ENCODE peak calls at places on chromosome 9, in five cellular contexts. One of them, this sample, is unnamed.

GRCh38 chr9:86854898-86855523 is 92.3 kb downstream of the GAS1 start:
- DNase-seq in A549: no peak
- DNase-seq in endothelial cell of umbilical vein: no peak
- DNase-seq in right atrium auricular region: no peak
- DNase-seq in brain microvascular endothelial cell: peak
- DNase-seq in this sample: peak

GRCh38 chr9:131438190-131438589 is 44.3 kb downstream of the PRRC2B start:
- DNase-seq in A549: no peak
- DNase-seq in endothelial cell of umbilical vein: no peak
- DNase-seq in right atrium auricular region: no peak
- DNase-seq in brain microvascular endothelial cell: no peak
- DNase-seq in this sample: no peak

GRCh38 chr9:115849679-115850412 is 303.7 kb upstream of the PAPPA start:
- DNase-seq in A549: no peak
- DNase-seq in endothelial cell of umbilical vein: no peak
- DNase-seq in right atrium auricular region: no peak
- DNase-seq in brain microvascular endothelial cell: no peak
- DNase-seq in this sample: peak

GRCh38 chr9:71795097-71795807 is 26.9 kb upstream of the CEMIP2 start:
- DNase-seq in A549: no peak
- DNase-seq in endothelial cell of umbilical vein: no peak
- DNase-seq in right atrium auricular region: no peak
- DNase-seq in brain microvascular endothelial cell: no peak
- DNase-seq in this sample: no peak

GRCh38 chr9:70105142-70105541 is 61.5 kb downstream of the MAMDC2 start:
- DNase-seq in A549: no peak
- DNase-seq in endothelial cell of umbilical vein: no peak
- DNase-seq in right atrium auricular region: no peak
- DNase-seq in brain microvascular endothelial cell: no peak
- DNase-seq in this sample: no peak

GRCh38 chr9:25681270-25681669 is 3.0 kb upstream of the TUSC1 start:
- DNase-seq in A549: no peak
- DNase-seq in endothelial cell of umbilical vein: no peak
- DNase-seq in right atrium auricular region: no peak
- DNase-seq in brain microvascular endothelial cell: peak
- DNase-seq in this sample: peak

GRCh38 chr9:132743886-132744544 is 73.8 kb downstream of the GTF3C4 start:
- DNase-seq in A549: no peak
- DNase-seq in endothelial cell of umbilical vein: no peak
- DNase-seq in right atrium auricular region: no peak
- DNase-seq in brain microvascular endothelial cell: no peak
- DNase-seq in this sample: no peak

GRCh38 chr9:73916016-73916673 is 581.0 kb upstream of the RORB start:
- DNase-seq in A549: no peak
- DNase-seq in endothelial cell of umbilical vein: no peak
- DNase-seq in right atrium auricular region: no peak
- DNase-seq in brain microvascular endothelial cell: no peak
- DNase-seq in this sample: no peak

GRCh38 chr9:111118256-111118950 is 80.1 kb upstream of the LPAR1 start:
- DNase-seq in A549: no peak
- DNase-seq in endothelial cell of umbilical vein: no peak
- DNase-seq in right atrium auricular region: no peak
- DNase-seq in brain microvascular endothelial cell: peak
- DNase-seq in this sample: peak

GRCh38 chr9:127546125-127546832 is 65.8 kb upstream of the STXBP1 start:
- DNase-seq in A549: no peak
- DNase-seq in endothelial cell of umbilical vein: peak
- DNase-seq in right atrium auricular region: no peak
- DNase-seq in brain microvascular endothelial cell: no peak
- DNase-seq in this sample: no peak

GRCh38 chr9:116154334-116154975 is 864 bp downstream of the PAPPA start:
- DNase-seq in A549: no peak
- DNase-seq in endothelial cell of umbilical vein: no peak
- DNase-seq in right atrium auricular region: no peak
- DNase-seq in brain microvascular endothelial cell: no peak
- DNase-seq in this sample: no peak

GRCh38 chr9:89410709-89411111 is 87.2 kb downstream of the SEMA4D start:
- DNase-seq in A549: no peak
- DNase-seq in endothelial cell of umbilical vein: no peak
- DNase-seq in right atrium auricular region: no peak
- DNase-seq in brain microvascular endothelial cell: no peak
- DNase-seq in this sample: no peak

GRCh38 chr9:1071730-1072129 is 21.6 kb downstream of the DMRT2 start:
- DNase-seq in A549: no peak
- DNase-seq in endothelial cell of umbilical vein: no peak
- DNase-seq in right atrium auricular region: no peak
- DNase-seq in brain microvascular endothelial cell: no peak
- DNase-seq in this sample: no peak

GRCh38 chr9:93669116-93669957 is 93.0 kb downstream of the PHF2 start:
- DNase-seq in A549: no peak
- DNase-seq in endothelial cell of umbilical vein: no peak
- DNase-seq in right atrium auricular region: peak
- DNase-seq in brain microvascular endothelial cell: no peak
- DNase-seq in this sample: no peak

GRCh38 chr9:86614871-86615849 is 260.9 kb upstream of the TUT7 start:
- DNase-seq in A549: no peak
- DNase-seq in endothelial cell of umbilical vein: no peak
- DNase-seq in right atrium auricular region: no peak
- DNase-seq in brain microvascular endothelial cell: peak
- DNase-seq in this sample: peak

GRCh38 chr9:116646661-116647514 is 40.2 kb upstream of the TRIM32 start:
- DNase-seq in A549: peak
- DNase-seq in endothelial cell of umbilical vein: peak
- DNase-seq in right atrium auricular region: no peak
- DNase-seq in brain microvascular endothelial cell: peak
- DNase-seq in this sample: no peak

GRCh38 chr9:114677418-114677817 is 4.6 kb downstream of the TEX48 start:
- DNase-seq in A549: peak
- DNase-seq in endothelial cell of umbilical vein: peak
- DNase-seq in right atrium auricular region: no peak
- DNase-seq in brain microvascular endothelial cell: peak
- DNase-seq in this sample: peak

GRCh38 chr9:125558453-125559084 is 148.4 kb downstream of the MAPKAP1 start:
- DNase-seq in A549: peak
- DNase-seq in endothelial cell of umbilical vein: peak
- DNase-seq in right atrium auricular region: no peak
- DNase-seq in brain microvascular endothelial cell: peak
- DNase-seq in this sample: no peak

GRCh38 chr9:83043583-83043982 is 19.4 kb downstream of the RASEF start:
- DNase-seq in A549: no peak
- DNase-seq in endothelial cell of umbilical vein: no peak
- DNase-seq in right atrium auricular region: no peak
- DNase-seq in brain microvascular endothelial cell: no peak
- DNase-seq in this sample: peak

GRCh38 chr9:89425024-89425805 is 72.7 kb downstream of the SEMA4D start:
- DNase-seq in A549: no peak
- DNase-seq in endothelial cell of umbilical vein: peak
- DNase-seq in right atrium auricular region: no peak
- DNase-seq in brain microvascular endothelial cell: no peak
- DNase-seq in this sample: no peak

GRCh38 chr9:135930446-135931345 is 23.4 kb upstream of the CAMSAP1 start:
- DNase-seq in A549: no peak
- DNase-seq in endothelial cell of umbilical vein: no peak
- DNase-seq in right atrium auricular region: no peak
- DNase-seq in brain microvascular endothelial cell: no peak
- DNase-seq in this sample: no peak

GRCh38 chr9:122265265-122265900 is 701 bp downstream of the MRRF start:
- DNase-seq in A549: no peak
- DNase-seq in endothelial cell of umbilical vein: peak
- DNase-seq in right atrium auricular region: no peak
- DNase-seq in brain microvascular endothelial cell: no peak
- DNase-seq in this sample: no peak

GRCh38 chr9:16704489-16705111 is 165.9 kb downstream of the BNC2 start:
- DNase-seq in A549: peak
- DNase-seq in endothelial cell of umbilical vein: no peak
- DNase-seq in right atrium auricular region: peak
- DNase-seq in brain microvascular endothelial cell: peak
- DNase-seq in this sample: no peak

GRCh38 chr9:113588936-113589335 is 125.4 kb downstream of the RGS3 start:
- DNase-seq in A549: no peak
- DNase-seq in endothelial cell of umbilical vein: no peak
- DNase-seq in right atrium auricular region: no peak
- DNase-seq in brain microvascular endothelial cell: no peak
- DNase-seq in this sample: no peak

GRCh38 chr9:76218868-76219462 is 175.3 kb downstream of the RFK start:
- DNase-seq in A549: no peak
- DNase-seq in endothelial cell of umbilical vein: no peak
- DNase-seq in right atrium auricular region: no peak
- DNase-seq in brain microvascular endothelial cell: no peak
- DNase-seq in this sample: no peak

DNA sequence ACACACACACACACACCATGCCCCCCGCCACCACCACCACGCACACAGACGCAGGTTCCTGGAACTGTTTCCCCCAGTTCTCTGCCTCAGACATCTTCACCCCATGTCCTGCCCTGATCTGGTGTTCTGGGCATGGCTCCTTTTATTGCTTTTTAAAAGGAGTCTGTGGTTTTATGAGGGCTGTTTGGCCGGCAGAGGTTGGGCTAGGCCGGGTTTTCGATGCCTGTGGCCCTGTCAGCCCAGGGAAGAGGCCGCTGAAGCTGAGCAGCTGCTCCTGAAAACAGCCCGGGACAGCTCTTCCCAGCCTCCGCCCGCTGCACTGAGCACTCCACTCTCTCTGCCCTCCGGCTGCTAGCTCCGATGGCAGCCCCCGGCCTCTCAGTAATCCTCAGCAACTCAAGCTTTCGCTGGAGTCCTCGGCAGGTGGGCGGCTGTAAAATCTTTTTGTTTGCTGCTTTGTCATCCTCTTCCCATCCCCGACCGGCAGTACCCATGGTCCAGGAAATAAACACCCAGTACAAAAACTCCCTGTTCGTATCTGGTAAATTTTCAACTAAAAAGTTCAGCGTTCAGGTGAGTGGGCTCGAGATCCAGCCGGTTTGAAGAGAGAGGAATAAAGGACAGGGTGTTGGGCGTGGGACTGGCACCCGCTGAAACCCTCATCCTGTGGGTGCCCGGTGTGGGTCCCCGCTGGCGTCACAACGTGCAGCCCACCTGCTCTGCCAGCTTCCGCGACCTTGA is 103.0 kb upstream of the ERCC6L2 start:
- DNase-seq in A549: no peak
- DNase-seq in endothelial cell of umbilical vein: no peak
- DNase-seq in right atrium auricular region: no peak
- DNase-seq in brain microvascular endothelial cell: no peak
- DNase-seq in this sample: peak
- TF ChIP-seq CTCF in A549: no peak
- TF ChIP-seq CTCF in endothelial cell of umbilical vein: no peak
- TF ChIP-seq CTCF in right atrium auricular region: no peak
- TF ChIP-seq CTCF in brain microvascular endothelial cell: peak
- TF ChIP-seq CTCF in this sample: peak

DNA sequence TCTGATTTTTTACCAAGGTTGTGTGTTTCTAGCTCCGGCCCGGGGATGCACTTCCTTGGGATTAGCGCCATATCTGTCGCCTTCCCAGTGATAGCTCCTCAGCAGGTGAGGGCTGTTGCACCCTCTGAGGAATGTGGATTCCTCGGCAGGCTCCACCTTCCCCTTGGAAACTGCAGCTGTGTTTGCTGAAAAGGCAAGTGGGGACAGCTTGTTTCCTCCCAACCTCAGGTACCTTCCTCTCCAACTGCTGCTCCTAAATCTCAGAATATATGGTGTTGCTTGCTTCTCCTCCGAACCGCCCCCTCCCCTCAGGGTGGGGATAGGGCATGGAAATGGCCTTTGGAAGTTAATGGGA is 1.3 kb downstream of the SLC1A1 start:
- DNase-seq in A549: no peak
- DNase-seq in endothelial cell of umbilical vein: no peak
- DNase-seq in right atrium auricular region: no peak
- DNase-seq in brain microvascular endothelial cell: no peak
- DNase-seq in this sample: no peak
- H3K4me3 ChIP-seq in A549: no peak
- H3K4me3 ChIP-seq in endothelial cell of umbilical vein: peak
- H3K4me3 ChIP-seq in right atrium auricular region: peak
- H3K4me3 ChIP-seq in brain microvascular endothelial cell: peak
- H3K4me3 ChIP-seq in this sample: peak

GRCh38 chr9:134422701-134423100 is 96.4 kb downstream of the RXRA start:
- DNase-seq in A549: no peak
- DNase-seq in endothelial cell of umbilical vein: no peak
- DNase-seq in right atrium auricular region: no peak
- DNase-seq in brain microvascular endothelial cell: no peak
- DNase-seq in this sample: no peak

GRCh38 chr9:134424818-134425217 is 98.6 kb downstream of the RXRA start:
- DNase-seq in A549: no peak
- DNase-seq in endothelial cell of umbilical vein: no peak
- DNase-seq in right atrium auricular region: no peak
- DNase-seq in brain microvascular endothelial cell: no peak
- DNase-seq in this sample: no peak

GRCh38 chr9:134422301-134422700 is 96.0 kb downstream of the RXRA start:
- DNase-seq in A549: no peak
- DNase-seq in endothelial cell of umbilical vein: no peak
- DNase-seq in right atrium auricular region: no peak
- DNase-seq in brain microvascular endothelial cell: no peak
- DNase-seq in this sample: no peak

GRCh38 chr9:134423166-134423565 is 96.9 kb downstream of the RXRA start:
- DNase-seq in A549: no peak
- DNase-seq in endothelial cell of umbilical vein: no peak
- DNase-seq in right atrium auricular region: no peak
- DNase-seq in brain microvascular endothelial cell: no peak
- DNase-seq in this sample: no peak

GRCh38 chr9:134423757-134424156 is 97.5 kb downstream of the RXRA start:
- DNase-seq in A549: no peak
- DNase-seq in endothelial cell of umbilical vein: no peak
- DNase-seq in right atrium auricular region: no peak
- DNase-seq in brain microvascular endothelial cell: no peak
- DNase-seq in this sample: no peak
- TF ChIP-seq CTCF in A549: no peak
- TF ChIP-seq CTCF in endothelial cell of umbilical vein: no peak
- TF ChIP-seq CTCF in right atrium auricular region: no peak
- TF ChIP-seq CTCF in brain microvascular endothelial cell: no peak
- TF ChIP-seq CTCF in this sample: no peak

DNA sequence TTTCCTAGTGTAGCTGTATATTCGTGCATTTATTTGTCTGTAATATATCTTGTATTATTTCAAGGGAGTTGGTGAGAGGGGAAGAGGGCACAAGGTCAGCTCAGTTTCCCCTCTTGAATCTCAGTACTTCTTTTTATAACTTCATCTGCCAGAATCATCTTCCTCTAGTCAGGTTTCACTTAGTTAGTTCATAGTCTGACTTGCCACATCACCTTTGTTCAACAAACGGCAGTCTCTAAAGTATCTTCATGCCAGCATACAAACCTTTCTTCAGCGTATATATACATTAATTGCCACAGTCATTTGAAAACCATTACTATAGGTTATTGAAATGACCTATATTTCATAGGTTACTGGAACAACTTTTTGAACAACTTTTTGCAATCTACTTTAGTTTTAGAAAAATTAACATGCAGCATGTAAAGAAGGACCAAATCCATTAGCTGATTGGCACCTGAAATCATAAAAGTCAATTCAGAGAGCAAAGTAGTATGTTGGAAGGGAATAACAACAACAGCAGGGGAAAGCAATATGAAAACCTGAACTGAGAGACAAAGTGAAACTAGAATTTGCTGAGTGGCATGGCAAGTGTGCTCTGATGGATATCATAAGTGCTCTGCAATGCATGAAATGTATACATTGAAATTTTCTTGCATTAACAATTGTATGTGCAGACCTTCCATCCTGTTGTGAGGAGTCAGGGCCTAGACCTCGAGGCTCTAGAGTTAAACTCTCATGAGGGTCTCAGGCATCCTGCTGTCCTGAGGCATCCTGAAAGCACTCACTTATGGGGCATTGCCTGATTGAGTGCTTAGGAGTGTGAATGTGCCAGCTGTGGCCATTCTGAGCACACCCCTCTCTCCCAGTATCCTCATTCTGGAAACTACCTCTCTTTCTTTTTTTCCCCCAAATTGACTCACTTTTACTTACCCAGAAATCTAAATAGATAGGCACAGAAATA is 1.3 kb downstream of the ECM2 start:
- DNase-seq in A549: no peak
- DNase-seq in endothelial cell of umbilical vein: peak
- DNase-seq in right atrium auricular region: no peak
- DNase-seq in brain microvascular endothelial cell: peak
- DNase-seq in this sample: no peak
- H3K4me3 ChIP-seq in A549: no peak
- H3K4me3 ChIP-seq in endothelial cell of umbilical vein: no peak
- H3K4me3 ChIP-seq in right atrium auricular region: peak
- H3K4me3 ChIP-seq in brain microvascular endothelial cell: no peak
- H3K4me3 ChIP-seq in this sample: no peak

This sample was measured in BJ.